ENCODE peak calls at places on chromosomes 7 and 10, in four cellular contexts. W, I, D and C are unnamed samples.

GRCh38 chr10:103543617-103544525 is 50.4 kb downstream of the NEURL1 start:
- DNase-seq in W (no peak), I (no peak), D (no peak), C (no peak)

GRCh38 chr10:15351099-15351820 is 19.8 kb downstream of the FAM171A1 start:
- DNase-seq in W (no peak), I (no peak), D (no peak), C (no peak)

GRCh38 chr10:7705341-7705740 is 2.2 kb downstream of the ITIH2 start:
- DNase-seq in W (no peak), I (no peak), D (no peak), C (no peak)

GRCh38 chr10:62380002-62380401 is 5.8 kb downstream of the ZNF365 start:
- DNase-seq in W (peak; percentile 79), I (no peak), D (no peak), C (no peak)

GRCh38 chr7:135204271-135204872 is 7.0 kb downstream of the WDR91 start:
- DNase-seq in W (no peak), I (no peak), D (no peak), C (peak; percentile 53)

GRCh38 chr10:97538401-97538800 is 34.2 kb upstream of the ANKRD2 start:
- DNase-seq in W (no peak), I (no peak), D (no peak), C (no peak)

GRCh38 chr7:34160261-34160752 is 255.0 kb downstream of the BMPER start:
- DNase-seq in W (peak; percentile 69), I (no peak), D (no peak), C (no peak)

GRCh38 chr10:34626158-34626557 is 188.9 kb downstream of the PARD3 start:
- DNase-seq in W (peak; percentile 20), I (no peak), D (no peak), C (no peak)

GRCh38 chr10:125102216-125102615 is 58.1 kb downstream of the CTBP2 start:
- DNase-seq in W (peak; percentile 63), I (no peak), D (peak; percentile 39), C (peak; percentile 17)

GRCh38 chr7:34748244-34749039 is 90.4 kb downstream of the NPSR1 start:
- DNase-seq in W (peak; percentile 5), I (no peak), D (peak; percentile 97), C (peak; percentile 94)

GRCh38 chr10:119189811-119190282 is 11.2 kb upstream of the PRDX3 start:
- DNase-seq in W (no peak), I (no peak), D (no peak), C (peak; percentile 60)